ENCODE peak calls at places on chromosomes 12 and 14, in five cellular contexts. One of them, this sample, is unnamed.

GRCh38 chr14:95679995-95680735 is 6.1 kb upstream of the TCL1B start:
- DNase-seq in dermis microvascular lymphatic vessel endothelial cell: no peak
- DNase-seq in PC-9: no peak
- DNase-seq in cardiac muscle cell: peak
- DNase-seq in fibroblast of lung: no peak
- DNase-seq in this sample: peak

GRCh38 chr12:87981495-87981894 is 47.7 kb downstream of the C12orf50 start:
- DNase-seq in dermis microvascular lymphatic vessel endothelial cell: no peak
- DNase-seq in PC-9: no peak
- DNase-seq in cardiac muscle cell: no peak
- DNase-seq in fibroblast of lung: peak
- DNase-seq in this sample: no peak

GRCh38 chr12:4829161-4829792 is 80.4 kb upstream of the KCNA1 start:
- DNase-seq in dermis microvascular lymphatic vessel endothelial cell: no peak
- DNase-seq in PC-9: no peak
- DNase-seq in cardiac muscle cell: no peak
- DNase-seq in fibroblast of lung: no peak
- DNase-seq in this sample: peak

GRCh38 chr14:100381386-100382105 is 58.4 kb downstream of the SLC25A47 start:
- DNase-seq in dermis microvascular lymphatic vessel endothelial cell: no peak
- DNase-seq in PC-9: no peak
- DNase-seq in cardiac muscle cell: no peak
- DNase-seq in fibroblast of lung: peak
- DNase-seq in this sample: no peak

GRCh38 chr14:48382961-48383360 is 707.6 kb upstream of the MDGA2 start:
- DNase-seq in dermis microvascular lymphatic vessel endothelial cell: no peak
- DNase-seq in PC-9: no peak
- DNase-seq in cardiac muscle cell: no peak
- DNase-seq in fibroblast of lung: no peak
- DNase-seq in this sample: no peak

GRCh38 chr14:104438166-104438887 is 141.2 kb upstream of the C14orf180 start:
- DNase-seq in dermis microvascular lymphatic vessel endothelial cell: no peak
- DNase-seq in PC-9: no peak
- DNase-seq in cardiac muscle cell: no peak
- DNase-seq in fibroblast of lung: no peak
- DNase-seq in this sample: no peak

GRCh38 chr12:77118696-77119095 is 53.3 kb upstream of the E2F7 start:
- DNase-seq in dermis microvascular lymphatic vessel endothelial cell: no peak
- DNase-seq in PC-9: no peak
- DNase-seq in cardiac muscle cell: no peak
- DNase-seq in fibroblast of lung: peak
- DNase-seq in this sample: no peak

GRCh38 chr14:66395300-66395699 is 90.9 kb upstream of the CCDC196 start:
- DNase-seq in dermis microvascular lymphatic vessel endothelial cell: no peak
- DNase-seq in PC-9: peak
- DNase-seq in cardiac muscle cell: no peak
- DNase-seq in fibroblast of lung: no peak
- DNase-seq in this sample: no peak

GRCh38 chr12:117279606-117280005 is 81.8 kb downstream of the NOS1 start:
- DNase-seq in dermis microvascular lymphatic vessel endothelial cell: no peak
- DNase-seq in PC-9: no peak
- DNase-seq in cardiac muscle cell: no peak
- DNase-seq in fibroblast of lung: no peak
- DNase-seq in this sample: no peak

GRCh38 chr14:78700236-78700635 is 530.1 kb downstream of the NRXN3 start:
- DNase-seq in dermis microvascular lymphatic vessel endothelial cell: no peak
- DNase-seq in PC-9: no peak
- DNase-seq in cardiac muscle cell: no peak
- DNase-seq in fibroblast of lung: no peak
- DNase-seq in this sample: no peak

GRCh38 chr12:122423258-122424165 is 1.0 kb upstream of the CLIP1 start:
- DNase-seq in dermis microvascular lymphatic vessel endothelial cell: no peak
- DNase-seq in PC-9: peak
- DNase-seq in cardiac muscle cell: peak
- DNase-seq in fibroblast of lung: peak
- DNase-seq in this sample: no peak

GRCh38 chr14:100282766-100283419 is 23.4 kb downstream of the SLC25A29 start:
- DNase-seq in dermis microvascular lymphatic vessel endothelial cell: no peak
- DNase-seq in PC-9: peak
- DNase-seq in cardiac muscle cell: peak
- DNase-seq in fibroblast of lung: no peak
- DNase-seq in this sample: no peak

GRCh38 chr12:126811401-126811800 is 1455.6 kb upstream of the TMEM132C start:
- DNase-seq in dermis microvascular lymphatic vessel endothelial cell: no peak
- DNase-seq in PC-9: no peak
- DNase-seq in cardiac muscle cell: no peak
- DNase-seq in fibroblast of lung: no peak
- DNase-seq in this sample: no peak

GRCh38 chr14:95502381-95502950 is 14.0 kb downstream of the SYNE3 start:
- DNase-seq in dermis microvascular lymphatic vessel endothelial cell: no peak
- DNase-seq in PC-9: no peak
- DNase-seq in cardiac muscle cell: no peak
- DNase-seq in fibroblast of lung: no peak
- DNase-seq in this sample: no peak

GRCh38 chr12:34033628-34034296 is 11.5 kb downstream of the ALG10 start:
- DNase-seq in dermis microvascular lymphatic vessel endothelial cell: peak
- DNase-seq in PC-9: no peak
- DNase-seq in cardiac muscle cell: peak
- DNase-seq in fibroblast of lung: peak
- DNase-seq in this sample: no peak

GRCh38 chr14:30243805-30244204 is 315.2 kb upstream of the G2E3 start:
- DNase-seq in dermis microvascular lymphatic vessel endothelial cell: no peak
- DNase-seq in PC-9: no peak
- DNase-seq in cardiac muscle cell: no peak
- DNase-seq in fibroblast of lung: peak
- DNase-seq in this sample: no peak

GRCh38 chr12:4518106-4518728 is 20.5 kb upstream of the RAD51AP1 start:
- DNase-seq in dermis microvascular lymphatic vessel endothelial cell: no peak
- DNase-seq in PC-9: peak
- DNase-seq in cardiac muscle cell: no peak
- DNase-seq in fibroblast of lung: peak
- DNase-seq in this sample: no peak

GRCh38 chr12:132105467-132105866 is 38.7 kb downstream of the DDX51 start:
- DNase-seq in dermis microvascular lymphatic vessel endothelial cell: no peak
- DNase-seq in PC-9: no peak
- DNase-seq in cardiac muscle cell: no peak
- DNase-seq in fibroblast of lung: no peak
- DNase-seq in this sample: no peak

GRCh38 chr12:40336573-40337199 is 111.9 kb downstream of the LRRK2 start:
- DNase-seq in dermis microvascular lymphatic vessel endothelial cell: no peak
- DNase-seq in PC-9: no peak
- DNase-seq in cardiac muscle cell: peak
- DNase-seq in fibroblast of lung: peak
- DNase-seq in this sample: no peak

GRCh38 chr12:94982456-94982855 is 21.0 kb downstream of the NDUFA12 start:
- DNase-seq in dermis microvascular lymphatic vessel endothelial cell: no peak
- DNase-seq in PC-9: no peak
- DNase-seq in cardiac muscle cell: no peak
- DNase-seq in fibroblast of lung: peak
- DNase-seq in this sample: no peak

GRCh38 chr14:46653031-46653775 is 1.6 kb upstream of the RPL10L start:
- DNase-seq in dermis microvascular lymphatic vessel endothelial cell: no peak
- DNase-seq in PC-9: no peak
- DNase-seq in cardiac muscle cell: no peak
- DNase-seq in fibroblast of lung: no peak
- DNase-seq in this sample: no peak

GRCh38 chr14:95258754-95259593 is 60.7 kb downstream of the CLMN start:
- DNase-seq in dermis microvascular lymphatic vessel endothelial cell: no peak
- DNase-seq in PC-9: no peak
- DNase-seq in cardiac muscle cell: no peak
- DNase-seq in fibroblast of lung: no peak
- DNase-seq in this sample: no peak

GRCh38 chr14:95047754-95048153 is 109.6 kb downstream of the DICER1 start:
- DNase-seq in dermis microvascular lymphatic vessel endothelial cell: no peak
- DNase-seq in PC-9: no peak
- DNase-seq in cardiac muscle cell: no peak
- DNase-seq in fibroblast of lung: no peak
- DNase-seq in this sample: peak

GRCh38 chr14:58807271-58807670 is 169.5 kb downstream of the DACT1 start:
- DNase-seq in dermis microvascular lymphatic vessel endothelial cell: no peak
- DNase-seq in PC-9: no peak
- DNase-seq in cardiac muscle cell: no peak
- DNase-seq in fibroblast of lung: no peak
- DNase-seq in this sample: no peak

GRCh38 chr14:69137456-69138188 is 15.3 kb downstream of the DCAF5 start:
- DNase-seq in dermis microvascular lymphatic vessel endothelial cell: no peak
- DNase-seq in PC-9: no peak
- DNase-seq in cardiac muscle cell: no peak
- DNase-seq in fibroblast of lung: peak
- DNase-seq in this sample: no peak

GRCh38 chr14:50013198-50013918 is 103.0 kb downstream of the VCPKMT start:
- DNase-seq in dermis microvascular lymphatic vessel endothelial cell: no peak
- DNase-seq in PC-9: peak
- DNase-seq in cardiac muscle cell: no peak
- DNase-seq in fibroblast of lung: peak
- DNase-seq in this sample: no peak

GRCh38 chr14:33512201-33512600 is 438.7 kb downstream of the EGLN3 start:
- DNase-seq in dermis microvascular lymphatic vessel endothelial cell: no peak
- DNase-seq in PC-9: no peak
- DNase-seq in cardiac muscle cell: no peak
- DNase-seq in fibroblast of lung: peak
- DNase-seq in this sample: no peak

GRCh38 chr12:109947511-109947910 is 47.4 kb downstream of the TCHP start:
- DNase-seq in dermis microvascular lymphatic vessel endothelial cell: no peak
- DNase-seq in PC-9: no peak
- DNase-seq in cardiac muscle cell: no peak
- DNase-seq in fibroblast of lung: peak
- DNase-seq in this sample: no peak

GRCh38 chr12:2248087-2248900 is 195.5 kb downstream of the CACNA1C start:
- DNase-seq in dermis microvascular lymphatic vessel endothelial cell: no peak
- DNase-seq in PC-9: no peak
- DNase-seq in cardiac muscle cell: no peak
- DNase-seq in fibroblast of lung: peak
- DNase-seq in this sample: no peak

GRCh38 chr14:29085546-29085945 is 319.0 kb downstream of the FOXG1 start:
- DNase-seq in dermis microvascular lymphatic vessel endothelial cell: no peak
- DNase-seq in PC-9: no peak
- DNase-seq in cardiac muscle cell: peak
- DNase-seq in fibroblast of lung: no peak
- DNase-seq in this sample: no peak

GRCh38 chr14:100738704-100739131 is 12.0 kb downstream of the DLK1 start:
- DNase-seq in dermis microvascular lymphatic vessel endothelial cell: no peak
- DNase-seq in PC-9: no peak
- DNase-seq in cardiac muscle cell: no peak
- DNase-seq in fibroblast of lung: no peak
- DNase-seq in this sample: no peak

This sample was measured in B cell.